ENCODE peak calls at places on chromosomes 7 and 10, in eight cellular contexts. W is SJSA1, R is H1, B is mesenchymal stem cell, E is HCT116, O is prostate gland, X is upper lobe of right lung, D is small intestine. N is an unnamed sample.

GRCh38 chr10:103054621-103055020 is 136.5 kb downstream of the CNNM2 start:
- DNase-seq in W (no peak), B (no peak), R (no peak), E (no peak), X (no peak), O (no peak), D (no peak), N (no peak)

GRCh38 chr7:25353191-25353590 is 124.9 kb upstream of the NPVF start:
- DNase-seq in W (no peak), E (no peak), R (no peak), O (no peak), D (no peak), B (no peak), X (no peak), N (no peak)

GRCh38 chr10:47040681-47041080 is 129.5 kb downstream of the PTPN20 start:
- DNase-seq in O (no peak), E (no peak), D (no peak), X (no peak), W (no peak), B (no peak), R (no peak), N (no peak)

GRCh38 chr7:155787171-155787851 is 25.0 kb downstream of the SHH start:
- DNase-seq in E (no peak), D (no peak), O (no peak), B (peak; percentile 44), R (no peak), X (no peak), W (no peak), N (no peak)

GRCh38 chr10:11178606-11179221 is 161.0 kb downstream of the CELF2 start:
- DNase-seq in B (peak; percentile 87), R (no peak), D (peak; percentile 71), X (no peak), W (no peak), O (no peak), E (no peak), N (no peak)

GRCh38 chr10:68095176-68095575 is 14.1 kb upstream of the MYPN start:
- DNase-seq in E (no peak), R (no peak), O (no peak), B (no peak), X (no peak), W (peak; percentile 71), D (no peak), N (no peak)

GRCh38 chr7:140084972-140085371 is 22.2 kb upstream of the PARP12 start:
- DNase-seq in X (no peak), D (no peak), R (no peak), O (no peak), B (no peak), W (no peak), E (no peak), N (no peak)

GRCh38 chr7:38105874-38106483 is 72.1 kb upstream of the STARD3NL start:
- DNase-seq in B (peak; percentile 51), O (peak; percentile 29), X (no peak), E (peak; percentile 19), R (no peak), W (peak; percentile 31), D (peak; percentile 60), N (peak; percentile 7)

GRCh38 chr10:31145986-31146385 is 114.3 kb upstream of the ZNF438 start:
- DNase-seq in D (no peak), O (no peak), W (no peak), R (no peak), B (no peak), X (no peak), E (no peak), N (no peak)

GRCh38 chr10:15725603-15726002 is 5.9 kb upstream of the ITGA8 start:
- DNase-seq in E (peak; percentile 27), D (peak; percentile 23), X (no peak), O (peak; percentile 29), B (peak; percentile 74), R (no peak), W (peak; percentile 34), N (peak; percentile 19)

GRCh38 chr7:30894866-30895408 is 16.7 kb upstream of the AQP1 start:
- DNase-seq in R (no peak), X (no peak), B (no peak), W (no peak), D (no peak), O (no peak), E (no peak), N (no peak)

GRCh38 chr7:1720325-1720724 is 50.2 kb downstream of the ELFN1 start:
- DNase-seq in R (no peak), W (no peak), D (no peak), B (no peak), X (no peak), E (no peak), O (no peak), N (no peak)

GRCh38 chr10:17835688-17836087 is 26.5 kb downstream of the MRC1 start:
- DNase-seq in X (no peak), W (peak; percentile 91), B (peak; percentile 86), O (no peak), E (peak; percentile 72), R (no peak), D (no peak), N (peak; percentile 93)

GRCh38 chr10:73625004-73625883 is 16.0 kb downstream of the MYOZ1 start:
- DNase-seq in B (peak; percentile 60), E (no peak), X (peak; percentile 68), W (peak; percentile 44), R (no peak), O (peak; percentile 27), D (peak; percentile 21), N (no peak)

GRCh38 chr7:91397612-91398011 is 133.4 kb downstream of the FZD1 start:
- DNase-seq in D (no peak), B (no peak), O (no peak), X (no peak), R (no peak), W (no peak), E (no peak), N (no peak)

GRCh38 chr10:33136781-33137180 is 178.8 kb upstream of the ITGB1 start:
- DNase-seq in B (peak; percentile 45), X (no peak), E (peak; percentile 68), O (no peak), W (no peak), R (no peak), D (peak; percentile 90), N (peak; percentile 92)

GRCh38 chr10:75207079-75207867 is 3.3 kb upstream of the VDAC2 start:
- DNase-seq in O (no peak), R (no peak), B (no peak), D (no peak), W (no peak), E (no peak), X (no peak), N (no peak)

GRCh38 chr10:86918022-86918471 is 39.4 kb downstream of the MMRN2 start:
- DNase-seq in W (peak; percentile 32), R (no peak), O (no peak), X (no peak), B (peak; percentile 65), D (no peak), E (no peak), N (no peak)

GRCh38 chr10:12596055-12596576 is 246.8 kb downstream of the CAMK1D start:
- DNase-seq in X (no peak), B (no peak), D (no peak), W (no peak), E (no peak), O (no peak), R (no peak), N (no peak)

GRCh38 chr10:99733366-99733765 is 1.3 kb downstream of the CUTC start:
- DNase-seq in B (no peak), W (no peak), R (no peak), X (no peak), O (no peak), D (peak; percentile 14), E (no peak), N (no peak)
- H3K4me3 ChIP-seq in B (peak overlapping the region; percentile 98), W (no peak overlapping the region), R (no peak overlapping the region), X (peak overlapping the region; percentile 78), O (no peak overlapping the region), D (no peak overlapping the region), E (peak overlapping the region; percentile 80), N (no peak overlapping the region)

GRCh38 chr10:100873081-100873824 is 39.5 kb upstream of the SLF2 start:
- DNase-seq in O (no peak), X (no peak), E (no peak), R (no peak), W (no peak), B (no peak), D (no peak), N (no peak)

GRCh38 chr10:100869399-100869798 is 43.4 kb upstream of the SLF2 start:
- DNase-seq in B (no peak), D (no peak), O (no peak), R (no peak), E (no peak), W (no peak), X (no peak), N (no peak)

GRCh38 chr10:100874702-100875483 is 37.9 kb upstream of the SLF2 start:
- DNase-seq in E (no peak), O (no peak), W (no peak), X (no peak), D (no peak), B (no peak), R (no peak), N (no peak)

GRCh38 chr10:100873825-100874326 is 38.9 kb upstream of the SLF2 start:
- DNase-seq in X (no peak), R (no peak), D (no peak), B (no peak), E (no peak), W (no peak), O (no peak), N (no peak)

DNA sequence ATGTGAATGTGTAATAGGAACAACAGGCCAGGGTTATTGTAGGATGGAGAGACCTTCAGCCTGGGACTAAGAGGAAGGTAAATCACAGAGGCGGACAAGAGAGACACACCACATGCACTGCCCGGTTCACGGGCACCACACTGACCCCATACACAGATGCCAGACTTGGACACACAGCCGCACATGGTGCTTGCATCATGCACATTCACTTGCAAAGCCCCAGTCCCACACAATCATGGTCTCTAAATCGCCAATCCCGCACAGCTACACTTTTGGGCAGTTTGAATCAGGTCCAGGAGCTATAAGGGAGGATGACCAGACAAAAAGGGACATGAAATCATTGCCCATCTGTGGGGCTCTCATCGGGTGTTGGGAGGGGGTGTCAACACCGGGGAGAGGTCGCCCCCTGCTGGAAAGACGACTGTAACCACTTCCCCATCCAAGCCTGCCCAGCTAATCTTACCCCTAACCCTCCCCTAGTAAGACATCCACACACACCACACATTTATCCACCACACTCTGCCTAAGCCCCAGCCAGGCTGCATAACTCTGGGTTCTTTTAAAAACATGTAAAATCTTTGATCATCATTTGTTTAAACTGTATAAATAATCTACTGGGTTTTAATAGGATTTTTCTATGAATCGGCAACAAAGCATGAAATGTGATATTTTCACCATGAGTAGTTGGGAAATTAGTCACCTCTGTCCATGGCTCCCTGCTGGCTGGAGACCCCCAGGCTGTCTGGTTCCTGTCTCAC is 40.5 kb upstream of the SLF2 start:
- DNase-seq in E (peak; percentile 51), W (peak; percentile 34), O (no peak), D (peak; percentile 21), R (peak; percentile 92), B (no peak), X (no peak), N (no peak)
- H3K27me3 ChIP-seq in E (no peaks in the 10 kb centered on the region), W (peaks cover 3% of the 10 kb centered on the region), O (peaks cover 4% of the 10 kb centered on the region), D (no peaks in the 10 kb centered on the region), R (peaks cover 29% of the 10 kb centered on the region), B (peaks cover 21% of the 10 kb centered on the region), X (peaks cover 34% of the 10 kb centered on the region), N (peaks cover under 1% of the 10 kb centered on the region)

GRCh38 chr10:124357583-124357930 is 61.2 kb downstream of the OAT start:
- DNase-seq in R (no peak), O (no peak), D (no peak), W (no peak), B (no peak), X (peak; percentile 53), E (no peak), N (no peak)
- H3K4me3 ChIP-seq in R (no peak overlapping the region), O (no peak overlapping the region), D (no peak overlapping the region), W (no peak overlapping the region), B (no peak overlapping the region), X (no peak overlapping the region), E (no peak overlapping the region), N (no peak overlapping the region)

GRCh38 chr10:125553091-125553490 is 129.9 kb downstream of the TEX36 start:
- DNase-seq in R (no peak), X (no peak), W (no peak), B (no peak), E (no peak), D (no peak), O (no peak), N (no peak)
- H3K27me3 ChIP-seq in R (no peaks in the 10 kb centered on the region), X (no peaks in the 10 kb centered on the region), W (peaks cover 25% of the 10 kb centered on the region), B (no peaks in the 10 kb centered on the region), E (peaks cover 97% of the 10 kb centered on the region), D (no peaks in the 10 kb centered on the region), O (no peaks in the 10 kb centered on the region), N (peaks cover 3% of the 10 kb centered on the region)